ENCODE peak calls at places on chromosome 5, in seven cellular contexts. One of them, this sample, is unnamed.
A peak's percentile ranks its signal among the peaks of the same experiment; 100 is the strongest.

GRCh38 chr5:16550316-16550952 is 66.4 kb downstream of the RETREG1 start:
- DNase-seq in hypothalamus: no peak
- DNase-seq in activated CD4-positive, alpha-beta T cell treated with anti-CD3 and anti-CD28 coated beads, Interleukin-2, amount 50 U/mL, for 24 hours: no peak
- DNase-seq in nephron progenitor cell: peak; percentile 29
- DNase-seq in Kasumi-1: peak; percentile 44
- DNase-seq in retinal pigment epithelial cell: no peak
- DNase-seq in NB4: peak; percentile 67
- DNase-seq in this sample: no peak

GRCh38 chr5:127210082-127210481 is 80.5 kb upstream of the MEGF10 start:
- DNase-seq in nephron progenitor cell: no peak
- DNase-seq in hypothalamus: no peak
- DNase-seq in Kasumi-1: no peak
- DNase-seq in activated CD4-positive, alpha-beta T cell treated with anti-CD3 and anti-CD28 coated beads, Interleukin-2, amount 50 U/mL, for 24 hours: no peak
- DNase-seq in retinal pigment epithelial cell: no peak
- DNase-seq in NB4: no peak
- DNase-seq in this sample: no peak

GRCh38 chr5:143594913-143595818 is 191.7 kb upstream of the NR3C1 start:
- DNase-seq in activated CD4-positive, alpha-beta T cell treated with anti-CD3 and anti-CD28 coated beads, Interleukin-2, amount 50 U/mL, for 24 hours: no peak
- DNase-seq in NB4: no peak
- DNase-seq in retinal pigment epithelial cell: peak; percentile 28
- DNase-seq in Kasumi-1: no peak
- DNase-seq in nephron progenitor cell: no peak
- DNase-seq in hypothalamus: no peak
- DNase-seq in this sample: no peak

GRCh38 chr5:40551706-40552557 is 127.8 kb upstream of the PTGER4 start:
- DNase-seq in NB4: no peak
- DNase-seq in hypothalamus: no peak
- DNase-seq in retinal pigment epithelial cell: peak; percentile 95
- DNase-seq in nephron progenitor cell: no peak
- DNase-seq in Kasumi-1: no peak
- DNase-seq in activated CD4-positive, alpha-beta T cell treated with anti-CD3 and anti-CD28 coated beads, Interleukin-2, amount 50 U/mL, for 24 hours: no peak
- DNase-seq in this sample: no peak

GRCh38 chr5:165457854-165458481 is 1952.5 kb downstream of the MAT2B start:
- DNase-seq in hypothalamus: no peak
- DNase-seq in activated CD4-positive, alpha-beta T cell treated with anti-CD3 and anti-CD28 coated beads, Interleukin-2, amount 50 U/mL, for 24 hours: no peak
- DNase-seq in Kasumi-1: peak; percentile 73
- DNase-seq in NB4: peak; percentile 74
- DNase-seq in nephron progenitor cell: peak; percentile 10
- DNase-seq in retinal pigment epithelial cell: peak; percentile 22
- DNase-seq in this sample: peak; percentile 65

GRCh38 chr5:171155621-171156020 is 153.4 kb upstream of the TLX3 start:
- DNase-seq in activated CD4-positive, alpha-beta T cell treated with anti-CD3 and anti-CD28 coated beads, Interleukin-2, amount 50 U/mL, for 24 hours: no peak
- DNase-seq in retinal pigment epithelial cell: no peak
- DNase-seq in NB4: no peak
- DNase-seq in Kasumi-1: no peak
- DNase-seq in nephron progenitor cell: no peak
- DNase-seq in hypothalamus: no peak
- DNase-seq in this sample: no peak

GRCh38 chr5:51383494-51384081 is 340 bp downstream of the ISL1 start:
- DNase-seq in hypothalamus: no peak
- DNase-seq in NB4: no peak
- DNase-seq in activated CD4-positive, alpha-beta T cell treated with anti-CD3 and anti-CD28 coated beads, Interleukin-2, amount 50 U/mL, for 24 hours: no peak
- DNase-seq in Kasumi-1: no peak
- DNase-seq in nephron progenitor cell: no peak
- DNase-seq in retinal pigment epithelial cell: no peak
- DNase-seq in this sample: no peak

GRCh38 chr5:17275279-17276158 is 58.1 kb downstream of the BASP1 start:
- DNase-seq in hypothalamus: no peak
- DNase-seq in Kasumi-1: no peak
- DNase-seq in NB4: no peak
- DNase-seq in nephron progenitor cell: no peak
- DNase-seq in activated CD4-positive, alpha-beta T cell treated with anti-CD3 and anti-CD28 coated beads, Interleukin-2, amount 50 U/mL, for 24 hours: no peak
- DNase-seq in retinal pigment epithelial cell: no peak
- DNase-seq in this sample: no peak

GRCh38 chr5:91521313-91521712 is 138.2 kb upstream of the ARRDC3 start:
- DNase-seq in activated CD4-positive, alpha-beta T cell treated with anti-CD3 and anti-CD28 coated beads, Interleukin-2, amount 50 U/mL, for 24 hours: no peak
- DNase-seq in NB4: no peak
- DNase-seq in retinal pigment epithelial cell: no peak
- DNase-seq in Kasumi-1: no peak
- DNase-seq in hypothalamus: no peak
- DNase-seq in nephron progenitor cell: no peak
- DNase-seq in this sample: no peak

GRCh38 chr5:16957305-16958165 is 21.4 kb upstream of the MYO10 start:
- DNase-seq in nephron progenitor cell: no peak
- DNase-seq in NB4: no peak
- DNase-seq in retinal pigment epithelial cell: no peak
- DNase-seq in Kasumi-1: no peak
- DNase-seq in hypothalamus: no peak
- DNase-seq in activated CD4-positive, alpha-beta T cell treated with anti-CD3 and anti-CD28 coated beads, Interleukin-2, amount 50 U/mL, for 24 hours: no peak
- DNase-seq in this sample: no peak

GRCh38 chr5:155024015-155024414 is 10.5 kb downstream of the KIF4B start:
- DNase-seq in Kasumi-1: no peak
- DNase-seq in nephron progenitor cell: no peak
- DNase-seq in activated CD4-positive, alpha-beta T cell treated with anti-CD3 and anti-CD28 coated beads, Interleukin-2, amount 50 U/mL, for 24 hours: no peak
- DNase-seq in retinal pigment epithelial cell: no peak
- DNase-seq in NB4: no peak
- DNase-seq in hypothalamus: no peak
- DNase-seq in this sample: no peak

GRCh38 chr5:179272326-179273073 is 72.8 kb downstream of the ADAMTS2 start:
- DNase-seq in Kasumi-1: no peak
- DNase-seq in activated CD4-positive, alpha-beta T cell treated with anti-CD3 and anti-CD28 coated beads, Interleukin-2, amount 50 U/mL, for 24 hours: no peak
- DNase-seq in hypothalamus: no peak
- DNase-seq in NB4: no peak
- DNase-seq in nephron progenitor cell: no peak
- DNase-seq in retinal pigment epithelial cell: no peak
- DNase-seq in this sample: peak; percentile 80

GRCh38 chr5:94969174-94969573 is 315.7 kb downstream of the MCTP1 start:
- DNase-seq in Kasumi-1: peak; percentile 58
- DNase-seq in nephron progenitor cell: no peak
- DNase-seq in hypothalamus: no peak
- DNase-seq in retinal pigment epithelial cell: peak; percentile 19
- DNase-seq in activated CD4-positive, alpha-beta T cell treated with anti-CD3 and anti-CD28 coated beads, Interleukin-2, amount 50 U/mL, for 24 hours: no peak
- DNase-seq in NB4: peak; percentile 52
- DNase-seq in this sample: peak; percentile 27

GRCh38 chr5:177453852-177454396 is 7.3 kb downstream of the PRR7 start:
- DNase-seq in NB4: no peak
- DNase-seq in Kasumi-1: no peak
- DNase-seq in retinal pigment epithelial cell: no peak
- DNase-seq in nephron progenitor cell: peak; percentile 57
- DNase-seq in hypothalamus: no peak
- DNase-seq in activated CD4-positive, alpha-beta T cell treated with anti-CD3 and anti-CD28 coated beads, Interleukin-2, amount 50 U/mL, for 24 hours: no peak
- DNase-seq in this sample: peak; percentile 77

This sample was measured in left kidney.